ENCODE peak calls at places on chromosomes 3 and 15, in eight cellular contexts. M is GM23338, X is MM.1S, T is OCI-LY7, C is neural progenitor cell, N is PC-3, O is HCT116, B is hepatocyte. G is an unnamed sample.
A peak's percentile ranks its signal among the peaks of the same experiment; 100 is the strongest.

GRCh38 chr3:38617137-38617536 is 32.4 kb downstream of the SCN5A start:
- DNase-seq in M (peak; percentile 35), X (no peak), T (no peak), C (no peak), N (no peak), O (no peak), B (no peak), G (no peak)

GRCh38 chr3:119257654-119258410 is 17.2 kb upstream of the B4GALT4 start:
- DNase-seq in M (no peak), X (peak; percentile 56), T (peak; percentile 7), C (no peak), N (peak; percentile 38), O (no peak), B (no peak), G (peak; percentile 3)

GRCh38 chr3:138068579-138069174 is 46.7 kb downstream of the DZIP1L start:
- DNase-seq in M (peak; percentile 89), X (peak; percentile 66), T (peak; percentile 73), C (peak; percentile 86), N (peak; percentile 72), O (peak; percentile 63), B (peak; percentile 83), G (peak; percentile 82)

GRCh38 chr3:50807266-50807665 is 132.5 kb downstream of the DOCK3 start:
- DNase-seq in M (no peak), X (no peak), T (no peak), C (no peak), N (peak; percentile 46), O (no peak), B (no peak), G (no peak)

GRCh38 chr15:39641187-39641889 is 60.5 kb downstream of the THBS1 start:
- DNase-seq in M (peak; percentile 8), X (no peak), T (no peak), C (no peak), N (peak; percentile 89), O (no peak), B (no peak), G (no peak)

GRCh38 chr3:49358884-49359225 is 702 bp upstream of the GPX1 start:
- DNase-seq in M (no peak), X (no peak), T (no peak), C (no peak), N (no peak), O (no peak), B (no peak), G (no peak)

GRCh38 chr3:66383023-66383422 is 117.8 kb downstream of the LRIG1 start:
- DNase-seq in M (no peak), X (no peak), T (no peak), C (no peak), N (no peak), O (no peak), B (no peak), G (no peak)

GRCh38 chr3:18302517-18302916 is 122.6 kb downstream of the SATB1 start:
- DNase-seq in M (no peak), X (no peak), T (no peak), C (no peak), N (peak; percentile 18), O (no peak), B (peak; percentile 10), G (peak; percentile 76)

GRCh38 chr3:13240928-13241618 is 167.8 kb upstream of the IQSEC1 start:
- DNase-seq in M (peak; percentile 33), X (no peak), T (no peak), C (no peak), N (no peak), O (no peak), B (no peak), G (no peak)

GRCh38 chr15:59814409-59814808 is 125.3 kb upstream of the BNIP2 start:
- DNase-seq in M (no peak), X (no peak), T (no peak), C (no peak), N (no peak), O (no peak), B (no peak), G (no peak)

GRCh38 chr3:9955067-9955502 is 2.9 kb upstream of the PRRT3 start:
- DNase-seq in M (peak; percentile 77), X (no peak), T (no peak), C (no peak), N (no peak), O (no peak), B (no peak), G (no peak)

GRCh38 chr3:70064194-70064787 is 64.8 kb downstream of the SAMMSON start:
- DNase-seq in M (peak; percentile 63), X (peak; percentile 28), T (peak; percentile 9), C (peak; percentile 47), N (peak; percentile 53), O (peak; percentile 4), B (peak; percentile 67), G (peak; percentile 55)

GRCh38 chr3:31066999-31067398 is 172.5 kb upstream of the GADL1 start:
- DNase-seq in M (no peak), X (no peak), T (no peak), C (no peak), N (peak; percentile 96), O (no peak), B (peak; percentile 76), G (peak; percentile 98)

GRCh38 chr3:126474498-126475410 is 937 bp downstream of the ZXDC start:
- DNase-seq in M (peak; percentile 65), X (peak; percentile 69), T (peak; percentile 52), C (peak; percentile 75), N (peak; percentile 7), O (peak; percentile 16), B (peak; percentile 71), G (peak; percentile 72)

GRCh38 chr3:180744226-180744625 is 64.9 kb upstream of the CCDC39 start:
- DNase-seq in M (peak; percentile 47), X (no peak), T (no peak), C (peak; percentile 83), N (no peak), O (no peak), B (no peak), G (no peak)
- TF ChIP-seq EZH2phosphoT487 in M (no peak), X (no peak), T (no peak), C (peak; percentile 49), N (no peak), O (no peak), B (no peak), G (no peak)

GRCh38 chr15:78050441-78050809 is 27.1 kb downstream of the TBC1D2B start:
- DNase-seq in M (no peak), X (no peak), T (no peak), C (peak; percentile 26), N (no peak), O (no peak), B (no peak), G (peak; percentile 51)
- H3K27ac ChIP-seq in M (peak overlapping the region; percentile 53), X (peak overlapping the region; percentile 25), T (peak overlapping the region; percentile 30), C (no peak overlapping the region), N (no peak overlapping the region), O (no peak overlapping the region), B (peak overlapping the region; percentile 72), G (peak overlapping the region; percentile 71)

GRCh38 chr3:173399001-173399400 is 1.5 kb downstream of the NLGN1 start:
- DNase-seq in M (no peak), X (no peak), T (no peak), C (peak; percentile 18), N (no peak), O (no peak), B (no peak), G (peak; percentile 13)

GRCh38 chr3:173397161-173398110 is at the start of gene NLGN1:
- DNase-seq in M (peak; percentile 82), X (peak; percentile 79), T (no peak), C (peak; percentile 86), N (peak; percentile 17), O (no peak), B (peak; percentile 88), G (peak; percentile 93)

GRCh38 chr3:173396191-173397041 is 1.1 kb upstream of the NLGN1 start:
- DNase-seq in M (peak; percentile 64), X (peak; percentile 43), T (no peak), C (peak; percentile 44), N (no peak), O (no peak), B (peak; percentile 16), G (peak; percentile 36)

GRCh38 chr3:173395412-173396181 is 1.9 kb upstream of the NLGN1 start:
- DNase-seq in M (peak; percentile 94), X (peak; percentile 98), T (no peak), C (peak; percentile 93), N (peak; percentile 68), O (peak; percentile 54), B (peak; percentile 90), G (peak; percentile 97)

GRCh38 chr3:173398111-173398479 is 551 bp downstream of the NLGN1 start:
- DNase-seq in M (peak; percentile 59), X (no peak), T (no peak), C (peak; percentile 70), N (no peak), O (no peak), B (no peak), G (peak; percentile 76)
- TF ChIP-seq EZH2phosphoT487 in M (no peak), X (no peak), T (no peak), C (no peak), N (no peak), O (no peak), B (no peak), G (no peak)

GRCh38 chr3:43391621-43392020 is 105.3 kb downstream of the SNRK start:
- DNase-seq in M (no peak), X (no peak), T (no peak), C (no peak), N (no peak), O (no peak), B (no peak), G (no peak)

GRCh38 chr3:43388909-43389308 is 102.6 kb downstream of the SNRK start:
- DNase-seq in M (no peak), X (no peak), T (no peak), C (no peak), N (no peak), O (no peak), B (no peak), G (no peak)

GRCh38 chr3:43389388-43390254 is 103.3 kb downstream of the SNRK start:
- DNase-seq in M (no peak), X (peak; percentile 70), T (peak; percentile 4), C (no peak), N (peak; percentile 97), O (no peak), B (no peak), G (no peak)

GRCh38 chr3:43390255-43390588 is 103.9 kb downstream of the SNRK start:
- DNase-seq in M (no peak), X (no peak), T (no peak), C (no peak), N (no peak), O (no peak), B (no peak), G (no peak)

GRCh38 chr3:43388188-43388587 is 101.8 kb downstream of the SNRK start:
- DNase-seq in M (no peak), X (no peak), T (no peak), C (no peak), N (no peak), O (no peak), B (no peak), G (no peak)
- H3K27ac ChIP-seq in M (peak overlapping the region; percentile 26), X (no peak overlapping the region), T (no peak overlapping the region), C (no peak overlapping the region), N (peak overlapping the region; percentile 96), O (no peak overlapping the region), B (no peak overlapping the region), G (no peak overlapping the region)

DNA sequence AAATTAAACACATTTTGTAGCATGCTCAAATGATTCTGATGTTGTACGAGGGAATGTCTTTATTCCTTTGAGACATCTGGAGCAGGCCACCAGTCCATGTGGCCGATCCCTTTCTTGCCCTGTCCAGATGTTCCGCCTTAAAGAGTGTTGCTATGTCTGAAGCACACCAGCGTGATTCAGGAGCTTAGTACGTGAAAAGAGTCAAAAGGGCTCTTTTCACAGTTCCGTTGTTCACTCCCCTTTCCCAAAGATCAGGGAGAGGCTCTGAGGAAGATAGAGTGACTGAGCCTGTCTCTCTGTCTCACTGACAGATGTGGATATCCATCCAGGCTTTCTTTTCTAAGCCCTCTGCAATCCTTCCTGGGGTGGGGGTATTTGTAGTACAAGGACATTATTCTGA is 262.4 kb upstream of the LRTM1 start:
- DNase-seq in M (no peak), X (no peak), T (no peak), C (peak; percentile 53), N (no peak), O (no peak), B (no peak), G (peak; percentile 89)
- TF ChIP-seq EZH2phosphoT487 in M (no peak), X (no peak), T (no peak), C (no peak), N (no peak), O (no peak), B (no peak), G (no peak)